ENCODE peak calls at places on chromosomes 2 and 18, in ten cellular contexts. O is endodermal cell; W is NCI-H1092; N is GM23248; X is CD8-positive, alpha-beta memory T cell; M is GDM1; C is stimulated activated CD4-positive, alpha-beta T cell treated with anti-CD3 and anti-CD28 coated beads, Interleukin-1b, Interleukin-23, amount 100 ng/mL, for 24 hours; U is caudate nucleus; S is activated naive CD8-positive, alpha-beta T cell treated with anti-CD3 and anti-CD28 coated beads, Interleukin-2, amount 50 U/mL, for 24 hours; D is cardiac muscle cell. K is an unnamed sample.

GRCh38 chr2:184551631-184552030 is 46.7 kb upstream of the ZNF804A start:
- DNase-seq in C (no peak), M (no peak), N (no peak), U (no peak), X (no peak), W (no peak), S (no peak), D (no peak), O (no peak), K (no peak)

GRCh38 chr2:66872926-66873714 is 438.2 kb downstream of the MEIS1 start:
- DNase-seq in X (no peak), M (no peak), N (no peak), O (no peak), W (no peak), S (no peak), C (no peak), D (no peak), U (no peak), K (no peak)

GRCh38 chr2:54396107-54396506 is 60.0 kb upstream of the SPTBN1 start:
- DNase-seq in S (no peak), D (peak; percentile 77), C (no peak), U (no peak), O (no peak), M (no peak), N (peak; percentile 65), X (no peak), W (no peak), K (no peak)

GRCh38 chr2:200319587-200320337 is 13.3 kb downstream of the SPATS2L start:
- DNase-seq in U (no peak), D (peak; percentile 75), X (no peak), S (no peak), O (no peak), M (no peak), N (peak; percentile 77), W (no peak), C (no peak), K (no peak)

GRCh38 chr2:74835831-74836674 is 2.1 kb downstream of the HK2 start:
- DNase-seq in M (peak; percentile 27), N (peak; percentile 61), C (no peak), S (no peak), D (peak; percentile 64), O (peak; percentile 65), W (no peak), X (no peak), U (no peak), K (no peak)

GRCh38 chr18:21741511-21742322 is 1.1 kb downstream of the MIB1 start:
- DNase-seq in M (peak; percentile 29), U (peak; percentile 20), X (peak; percentile 58), C (no peak), S (peak; percentile 47), N (peak; percentile 48), D (no peak), O (peak; percentile 72), W (peak; percentile 25), K (no peak)

GRCh38 chr2:159399716-159400525 is 113.4 kb upstream of the WDSUB1 start:
- DNase-seq in U (no peak), M (no peak), D (peak; percentile 6), W (no peak), S (no peak), C (no peak), O (no peak), N (peak; percentile 54), X (no peak), K (no peak)

GRCh38 chr18:31101148-31102019 is 837 bp downstream of the DSC2 start:
- DNase-seq in N (no peak), M (no peak), D (peak; percentile 50), W (no peak), U (peak; percentile 27), C (no peak), X (no peak), O (peak; percentile 92), S (peak; percentile 3), K (peak; percentile 5)

GRCh38 chr18:28657836-28658410 is 481.0 kb upstream of the CDH2 start:
- DNase-seq in M (no peak), N (peak; percentile 25), X (no peak), C (no peak), U (no peak), O (no peak), W (no peak), S (no peak), D (peak; percentile 15), K (no peak)

GRCh38 chr2:200862532-200863000 is 1.9 kb downstream of the CLK1 start:
- DNase-seq in X (peak; percentile 78), O (peak; percentile 67), C (peak; percentile 47), M (no peak), S (peak; percentile 68), W (no peak), U (no peak), N (peak; percentile 87), D (peak; percentile 67), K (peak; percentile 14)

GRCh38 chr18:37019157-37019571 is 190.2 kb downstream of the KIAA1328 start:
- DNase-seq in X (peak; percentile 22), C (no peak), S (no peak), W (no peak), D (peak; percentile 29), O (peak; percentile 52), M (no peak), U (no peak), N (peak; percentile 11), K (no peak)

GRCh38 chr2:176398783-176399182 is 129.5 kb downstream of the MTX2 start:
- DNase-seq in S (no peak), U (no peak), O (no peak), D (peak; percentile 12), N (peak; percentile 47), X (no peak), C (no peak), W (no peak), M (no peak), K (no peak)

GRCh38 chr2:179272406-179273192 is 8.0 kb upstream of the SESTD1 start:
- DNase-seq in S (no peak), C (no peak), X (no peak), W (peak; percentile 4), U (peak; percentile 15), M (no peak), D (peak; percentile 85), O (no peak), N (peak; percentile 84), K (no peak)

GRCh38 chr2:208142255-208142924 is 3.6 kb downstream of the CRYGB start:
- DNase-seq in C (no peak), W (peak; percentile 62), O (no peak), S (no peak), U (no peak), M (no peak), N (peak; percentile 22), D (peak; percentile 12), X (no peak), K (no peak)

GRCh38 chr2:113976277-113976928 is 86.5 kb downstream of the ACTR3 start:
- DNase-seq in M (no peak), X (no peak), O (no peak), D (no peak), C (no peak), N (no peak), S (no peak), U (no peak), W (no peak), K (no peak)

GRCh38 chr2:9336209-9336533 is 87.2 kb downstream of the ITGB1BP1 start:
- DNase-seq in O (no peak), U (no peak), N (no peak), X (no peak), S (peak; percentile 5), M (no peak), C (no peak), W (peak; percentile 81), D (peak; percentile 43), K (no peak)

GRCh38 chr2:70385966-70386595 is 84.2 kb upstream of the FAM136A start:
- DNase-seq in S (no peak), O (peak; percentile 85), X (no peak), W (no peak), C (no peak), D (no peak), N (peak; percentile 64), M (no peak), U (no peak), K (no peak)

GRCh38 chr2:46460241-46460921 is 19.0 kb upstream of the TMEM247 start:
- DNase-seq in C (no peak), N (no peak), O (no peak), S (no peak), U (peak; percentile 86), X (no peak), W (no peak), D (peak; percentile 83), M (no peak), K (peak; percentile 74)

GRCh38 chr2:131077182-131077846 is 15.9 kb downstream of the FAM168B start:
- DNase-seq in N (no peak), C (no peak), M (no peak), U (no peak), O (no peak), W (no peak), D (no peak), S (no peak), X (no peak), K (no peak)

GRCh38 chr18:74342416-74343043 is 26.9 kb downstream of the C18orf63 start:
- DNase-seq in W (peak; percentile 8), U (no peak), X (no peak), S (no peak), O (no peak), M (no peak), N (peak; percentile 73), C (no peak), D (peak; percentile 86), K (no peak)

GRCh38 chr2:15159751-15160177 is 401.4 kb downstream of the NBAS start:
- DNase-seq in M (peak; percentile 45), W (no peak), S (peak; percentile 12), D (peak; percentile 64), X (no peak), C (no peak), O (peak; percentile 66), U (peak; percentile 15), N (peak; percentile 63), K (no peak)